ENCODE peak calls at places on chromosomes 2 and 18, in eight cellular contexts. J is fibroblast of the aortic adventitia, E is GM10248, Z is left ventricle myocardium inferior, F is GM20000, G is left lung, V is coronary artery, S is cardiac fibroblast. T is an unnamed sample.
A peak's percentile ranks its signal among the peaks of the same experiment; 100 is the strongest.

GRCh38 chr2:25726511-25726910 is 53.1 kb upstream of the DTNB start:
- DNase-seq in J (no peak), E (no peak), Z (no peak), F (peak; percentile 49), G (no peak), V (no peak), S (no peak), T (no peak)

GRCh38 chr18:9079863-9080528 is 22.5 kb upstream of the NDUFV2 start:
- DNase-seq in J (no peak), E (no peak), Z (no peak), F (no peak), G (no peak), V (no peak), S (no peak), T (peak; percentile 10)

GRCh38 chr18:79378416-79379250 is 17.1 kb upstream of the NFATC1 start:
- DNase-seq in J (peak; percentile 68), E (peak; percentile 87), Z (peak; percentile 79), F (peak; percentile 89), G (peak; percentile 94), V (peak; percentile 82), S (peak; percentile 77), T (peak; percentile 96)

GRCh38 chr2:31319391-31320175 is 85.6 kb downstream of the EHD3 start:
- DNase-seq in J (no peak), E (no peak), Z (no peak), F (peak; percentile 33), G (no peak), V (no peak), S (peak; percentile 45), T (no peak)

GRCh38 chr18:48485828-48486405 is 52.9 kb upstream of the CTIF start:
- DNase-seq in J (no peak), E (no peak), Z (no peak), F (no peak), G (no peak), V (no peak), S (no peak), T (no peak)

GRCh38 chr18:61464551-61465102 is 131.4 kb downstream of the CDH20 start:
- DNase-seq in J (peak; percentile 20), E (no peak), Z (no peak), F (no peak), G (no peak), V (no peak), S (no peak), T (no peak)

GRCh38 chr2:128803222-128803621 is 484.6 kb upstream of the HS6ST1 start:
- DNase-seq in J (no peak), E (no peak), Z (no peak), F (no peak), G (no peak), V (peak; percentile 61), S (no peak), T (no peak)

GRCh38 chr2:170972508-170973224 is 43.6 kb downstream of the GORASP2 start:
- DNase-seq in J (peak; percentile 16), E (no peak), Z (no peak), F (peak; percentile 22), G (no peak), V (no peak), S (no peak), T (no peak)

GRCh38 chr18:23669202-23669766 is 6.6 kb upstream of the ANKRD29 start:
- DNase-seq in J (no peak), E (no peak), Z (no peak), F (no peak), G (no peak), V (no peak), S (no peak), T (no peak)

GRCh38 chr2:19775838-19776237 is 125.9 kb downstream of the TTC32 start:
- DNase-seq in J (peak; percentile 49), E (no peak), Z (no peak), F (no peak), G (no peak), V (no peak), S (peak; percentile 67), T (no peak)

GRCh38 chr18:21064347-21064746 is 47.3 kb downstream of the ROCK1 start:
- DNase-seq in J (peak; percentile 14), E (no peak), Z (no peak), F (no peak), G (no peak), V (no peak), S (peak; percentile 5), T (no peak)

GRCh38 chr2:41781082-41781481 is 266.7 kb upstream of the PKDCC start:
- DNase-seq in J (peak; percentile 28), E (no peak), Z (no peak), F (no peak), G (no peak), V (no peak), S (peak; percentile 3), T (no peak)

GRCh38 chr18:57352761-57353136 is 392 bp downstream of the ST8SIA3 start:
- DNase-seq in J (no peak), E (no peak), Z (no peak), F (peak; percentile 14), G (peak; percentile 57), V (no peak), S (no peak), T (no peak)

GRCh38 chr2:101435011-101435862 is 39.7 kb downstream of the RFX8 start:
- DNase-seq in J (peak; percentile 82), E (no peak), Z (no peak), F (no peak), G (no peak), V (no peak), S (peak; percentile 75), T (peak; percentile 50)

DNA sequence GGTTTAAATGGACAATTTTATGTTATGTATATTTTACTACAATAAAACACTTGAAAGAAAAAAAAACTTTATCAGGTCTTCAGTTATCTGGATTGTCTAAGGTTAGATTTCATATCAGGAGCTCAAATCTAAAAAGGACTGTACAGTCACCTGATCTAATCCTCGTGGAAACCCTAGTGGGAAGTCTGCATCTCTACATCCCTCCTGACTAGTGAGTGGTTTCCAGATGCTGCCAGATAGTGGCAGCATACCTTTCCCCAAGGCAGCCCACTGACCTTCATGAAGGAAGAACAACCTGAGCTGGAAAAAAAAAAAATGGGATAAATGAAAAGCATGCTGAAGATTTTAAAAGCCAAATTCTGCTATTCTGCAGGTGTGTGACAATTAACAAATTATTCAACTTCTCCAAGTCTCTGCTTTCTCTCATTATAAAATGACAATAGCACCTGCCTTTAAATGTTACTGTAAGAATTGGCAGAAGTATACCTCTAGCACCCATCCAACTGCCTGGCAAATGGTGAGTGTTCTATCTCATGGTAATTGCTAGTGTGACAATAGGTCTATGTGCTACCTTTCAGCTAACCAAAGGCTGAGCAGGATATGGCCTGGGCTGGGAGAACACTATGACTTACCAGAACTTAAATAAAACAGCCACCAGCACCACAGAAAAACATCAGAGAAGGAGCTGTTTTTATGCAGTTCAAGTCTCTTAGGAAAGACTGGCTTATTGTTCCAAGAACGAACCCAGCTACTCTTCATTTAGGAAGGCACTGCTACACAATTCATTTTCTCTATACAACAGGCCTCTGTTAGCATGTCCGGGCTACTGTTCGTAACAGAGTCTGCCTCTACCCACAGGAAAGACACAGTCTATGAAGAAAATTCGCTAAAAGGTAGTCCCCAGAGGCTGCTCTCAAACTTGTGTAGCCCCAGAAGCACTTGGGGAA is 8.6 kb downstream of the CLASP1 start:
- DNase-seq in J (no peak), E (no peak), Z (no peak), F (no peak), G (no peak), V (no peak), S (no peak), T (no peak)
- TF ChIP-seq CTCF in J (no peak), E (no peak), Z (no peak), F (no peak), G (no peak), V (no peak), S (no peak), T (no peak)

DNA sequence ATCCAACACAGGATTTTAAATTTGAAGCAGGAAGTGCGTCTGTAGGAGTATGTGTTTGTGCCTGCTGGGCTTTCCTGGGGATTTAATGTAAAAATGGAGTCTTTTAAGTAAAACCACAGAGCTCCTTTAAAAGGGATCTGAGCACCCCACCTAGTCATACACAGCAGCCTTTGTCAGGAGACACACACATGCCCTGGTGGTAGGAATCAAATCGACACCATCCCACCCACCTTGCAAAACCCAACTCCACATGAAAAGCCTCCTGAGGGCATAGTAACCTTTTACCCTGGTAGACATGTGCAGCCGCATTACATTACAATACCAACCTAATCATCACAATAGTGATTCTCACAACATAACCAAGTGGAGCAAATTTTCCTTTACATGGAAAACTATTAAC is 29.0 kb downstream of the UXS1 start:
- DNase-seq in J (no peak), E (no peak), Z (no peak), F (no peak), G (no peak), V (no peak), S (no peak), T (no peak)
- TF ChIP-seq CTCF in J (no peak), E (no peak), Z (no peak), F (no peak), G (no peak), V (no peak), S (no peak), T (no peak)

GRCh38 chr2:84901593-84902120 is 3.8 kb upstream of the TMSB10 start:
- DNase-seq in J (peak; percentile 51), E (no peak), Z (no peak), F (no peak), G (no peak), V (no peak), S (peak; percentile 79), T (no peak)
- TF ChIP-seq CTCF in J (no peak), E (no peak), Z (no peak), F (no peak), G (no peak), V (no peak), S (no peak), T (no peak)

GRCh38 chr2:214412679-214413078 is 1.8 kb downstream of the VWC2L start:
- DNase-seq in J (no peak), E (no peak), Z (no peak), F (no peak), G (no peak), V (no peak), S (no peak), T (no peak)

GRCh38 chr2:214410918-214411554 is at the start of gene VWC2L:
- DNase-seq in J (peak; percentile 64), E (peak; percentile 28), Z (peak; percentile 68), F (peak; percentile 26), G (peak; percentile 77), V (no peak), S (peak; percentile 75), T (peak; percentile 93)

GRCh38 chr2:214410128-214410775 is 602 bp upstream of the VWC2L start:
- DNase-seq in J (no peak), E (no peak), Z (no peak), F (no peak), G (no peak), V (no peak), S (no peak), T (no peak)
- TF ChIP-seq CTCF in J (no peak), E (no peak), Z (no peak), F (no peak), G (no peak), V (no peak), S (no peak), T (no peak)